ENCODE peak calls at places on chromosomes 3 and 15, in six cellular contexts. J, N, R, U, D and C are unnamed samples.
A peak's percentile ranks its signal among the peaks of the same experiment; 100 is the strongest.

GRCh38 chr3:81666502-81667121 is 94.8 kb downstream of the GBE1 start:
- DNase-seq in J (no peak), N (no peak), R (no peak), U (peak; percentile 40), D (peak; percentile 4), C (no peak)

GRCh38 chr3:69082805-69083204 is 1.9 kb upstream of the ARL6IP5 start:
- DNase-seq in J (no peak), N (no peak), R (no peak), U (peak; percentile 58), D (peak; percentile 81), C (no peak)

GRCh38 chr3:52245322-52246263 is at the start of gene PPM1M:
- DNase-seq in J (peak; percentile 58), N (no peak), R (no peak), U (peak; percentile 88), D (peak; percentile 46), C (peak; percentile 65)

GRCh38 chr3:50050361-50050760 is 38.4 kb upstream of the RBM5 start:
- DNase-seq in J (no peak), N (no peak), R (no peak), U (no peak), D (peak; percentile 55), C (no peak)

GRCh38 chr3:117285721-117286120 is 576.1 kb downstream of the TUSC7 start:
- DNase-seq in J (no peak), N (no peak), R (no peak), U (no peak), D (no peak), C (no peak)

GRCh38 chr3:99713440-99713839 is 75.0 kb downstream of the COL8A1 start:
- DNase-seq in J (no peak), N (no peak), R (no peak), U (no peak), D (no peak), C (no peak)

GRCh38 chr15:46502668-46503067 is 867.8 kb downstream of the SQOR start:
- DNase-seq in J (no peak), N (no peak), R (no peak), U (no peak), D (no peak), C (no peak)

GRCh38 chr3:17204049-17204650 is 319.4 kb downstream of the PLCL2 start:
- DNase-seq in J (no peak), N (no peak), R (no peak), U (no peak), D (no peak), C (no peak)

GRCh38 chr15:32718082-32718821 is 448 bp downstream of the GREM1 start:
- DNase-seq in J (no peak), N (peak; percentile 62), R (no peak), U (peak; percentile 33), D (no peak), C (peak; percentile 28)

GRCh38 chr15:65580287-65580686 is 30.6 kb downstream of the INTS14 start:
- DNase-seq in J (no peak), N (no peak), R (no peak), U (no peak), D (peak; percentile 75), C (no peak)

GRCh38 chr3:43288366-43288765 is 2.0 kb downstream of the SNRK start:
- DNase-seq in J (no peak), N (no peak), R (no peak), U (peak; percentile 69), D (no peak), C (no peak)

GRCh38 chr3:78690806-78691205 is 1077.0 kb downstream of the ROBO1 start:
- DNase-seq in J (no peak), N (no peak), R (no peak), U (no peak), D (peak; percentile 28), C (no peak)

GRCh38 chr15:55799287-55800212 is 56.6 kb upstream of the PRTG start:
- DNase-seq in J (peak; percentile 19), N (no peak), R (no peak), U (peak; percentile 74), D (no peak), C (peak; percentile 83)

GRCh38 chr3:38458796-38459498 is 5.3 kb downstream of the ACVR2B start:
- DNase-seq in J (no peak), N (peak; percentile 92), R (peak; percentile 71), U (peak; percentile 9), D (peak; percentile 34), C (no peak)

GRCh38 chr3:6204891-6205290 is 656.0 kb upstream of the GRM7 start:
- DNase-seq in J (no peak), N (no peak), R (no peak), U (no peak), D (no peak), C (no peak)
- TF ChIP-seq CTCF in J (no peak), N (no peak), R (no peak), U (peak; percentile 38), D (no peak), C (no peak)

GRCh38 chr15:62392411-62392810 is 227.3 kb upstream of the C2CD4B start:
- DNase-seq in J (peak; percentile 22), N (no peak), R (no peak), U (no peak), D (no peak), C (peak; percentile 6)

GRCh38 chr15:62390793-62391543 is 225.9 kb upstream of the C2CD4B start:
- DNase-seq in J (peak; percentile 44), N (peak; percentile 80), R (no peak), U (peak; percentile 58), D (peak; percentile 35), C (peak; percentile 43)

GRCh38 chr15:62389887-62390792 is 225.1 kb upstream of the C2CD4B start:
- DNase-seq in J (peak; percentile 72), N (peak; percentile 79), R (peak; percentile 53), U (peak; percentile 93), D (peak; percentile 75), C (peak; percentile 76)

GRCh38 chr15:62393196-62393595 is 228.1 kb upstream of the C2CD4B start:
- DNase-seq in J (no peak), N (no peak), R (no peak), U (no peak), D (no peak), C (no peak)

GRCh38 chr15:62391565-62392262 is 226.6 kb upstream of the C2CD4B start:
- DNase-seq in J (peak; percentile 63), N (peak; percentile 88), R (peak; percentile 59), U (peak; percentile 54), D (peak; percentile 63), C (peak; percentile 43)
- TF ChIP-seq CTCF in J (peak; percentile 65), N (no peak), R (no peak), U (peak; percentile 32), D (peak; percentile 51), C (no peak)

GRCh38 chr15:78914027-78914764 is 30.6 kb downstream of the CTSH start:
- DNase-seq in J (no peak), N (no peak), R (no peak), U (no peak), D (no peak), C (no peak)
- TF ChIP-seq CTCF in J (peak; percentile 66), N (peak; percentile 21), R (no peak), U (no peak), D (peak; percentile 52), C (peak; percentile 53)

GRCh38 chr15:99409560-99409959 is 156.2 kb upstream of the MEF2A start:
- DNase-seq in J (no peak), N (no peak), R (no peak), U (no peak), D (no peak), C (no peak)

GRCh38 chr15:99412626-99413025 is 153.2 kb upstream of the MEF2A start:
- DNase-seq in J (no peak), N (no peak), R (no peak), U (no peak), D (no peak), C (no peak)

GRCh38 chr15:99412082-99412481 is 153.7 kb upstream of the MEF2A start:
- DNase-seq in J (no peak), N (no peak), R (no peak), U (no peak), D (no peak), C (no peak)

GRCh38 chr15:99410477-99410876 is 155.3 kb upstream of the MEF2A start:
- DNase-seq in J (no peak), N (no peak), R (no peak), U (no peak), D (no peak), C (no peak)

GRCh38 chr15:99411234-99411633 is 154.6 kb upstream of the MEF2A start:
- DNase-seq in J (no peak), N (no peak), R (no peak), U (no peak), D (no peak), C (no peak)
- TF ChIP-seq CTCF in J (no peak), N (no peak), R (no peak), U (no peak), D (no peak), C (no peak)

GRCh38 chr15:71097890-71098289 is 17.4 kb upstream of the THSD4 start:
- DNase-seq in J (no peak), N (no peak), R (no peak), U (no peak), D (no peak), C (no peak)

GRCh38 chr15:71094137-71094536 is 21.1 kb upstream of the THSD4 start:
- DNase-seq in J (no peak), N (no peak), R (no peak), U (no peak), D (no peak), C (no peak)

GRCh38 chr15:71103102-71103676 is 12.1 kb upstream of the THSD4 start:
- DNase-seq in J (peak; percentile 23), N (no peak), R (no peak), U (peak; percentile 34), D (no peak), C (peak; percentile 18)

GRCh38 chr15:71096676-71097075 is 18.6 kb upstream of the THSD4 start:
- DNase-seq in J (no peak), N (no peak), R (no peak), U (no peak), D (no peak), C (no peak)

GRCh38 chr15:71098920-71099319 is 16.4 kb upstream of the THSD4 start:
- DNase-seq in J (no peak), N (no peak), R (no peak), U (no peak), D (no peak), C (no peak)
- TF ChIP-seq CTCF in J (no peak), N (no peak), R (no peak), U (no peak), D (no peak), C (no peak)